ENCODE peak calls at places on chromosomes 5 and 9, in five cellular contexts. Q is foreskin fibroblast; X is ELR; Z is activated naive CD4-positive, alpha-beta T cell; T is effector CD4-positive, alpha-beta T cell. M is an unnamed sample.

GRCh38 chr9:99851028-99851822 is 29.5 kb downstream of the NR4A3 start:
- DNase-seq in Q (no peak), X (no peak), Z (no peak), T (peak), M (no peak)

GRCh38 chr9:27460225-27461023 is 63.7 kb upstream of the IFNK start:
- DNase-seq in Q (peak), X (peak), Z (no peak), T (no peak), M (peak)

GRCh38 chr9:20989923-20990341 is 41.5 kb downstream of the HACD4 start:
- DNase-seq in Q (no peak), X (no peak), Z (no peak), T (no peak), M (no peak)

GRCh38 chr5:147740864-147741263 is 41.7 kb downstream of the JAKMIP2 start:
- DNase-seq in Q (no peak), X (no peak), Z (no peak), T (no peak), M (no peak)

GRCh38 chr9:98323831-98324135 is 68.3 kb upstream of the TBC1D2 start:
- DNase-seq in Q (no peak), X (no peak), Z (no peak), T (no peak), M (peak)

GRCh38 chr9:120480707-120481106 is 99.3 kb downstream of the CDK5RAP2 start:
- DNase-seq in Q (peak), X (no peak), Z (no peak), T (no peak), M (peak)

GRCh38 chr9:21715408-21715807 is 87.0 kb upstream of the MTAP start:
- DNase-seq in Q (no peak), X (no peak), Z (no peak), T (no peak), M (no peak)

GRCh38 chr5:131355972-131356528 is 92.2 kb downstream of the CDC42SE2 start:
- DNase-seq in Q (peak), X (no peak), Z (no peak), T (no peak), M (no peak)

GRCh38 chr5:82931110-82931509 is 146.1 kb downstream of the TMEM167A start:
- DNase-seq in Q (peak), X (peak), Z (no peak), T (no peak), M (peak)

GRCh38 chr5:177491429-177491945 is 5.9 kb downstream of the PDLIM7 start:
- DNase-seq in Q (peak), X (peak), Z (no peak), T (no peak), M (peak)

GRCh38 chr5:4230905-4231561 is 635.4 kb downstream of the IRX1 start:
- DNase-seq in Q (no peak), X (no peak), Z (no peak), T (no peak), M (no peak)

GRCh38 chr9:132651259-132651658 is 18.5 kb downstream of the DDX31 start:
- DNase-seq in Q (peak), X (peak), Z (no peak), T (no peak), M (peak)

GRCh38 chr5:158807947-158808346 is 291.8 kb downstream of the EBF1 start:
- DNase-seq in Q (peak), X (no peak), Z (no peak), T (no peak), M (no peak)

GRCh38 chr9:83935276-83935890 is 14.2 kb upstream of the KIF27 start:
- DNase-seq in Q (peak), X (peak), Z (no peak), T (no peak), M (peak)

GRCh38 chr9:109821711-109822110 is 41.7 kb downstream of the PALM2AKAP2 start:
- DNase-seq in Q (peak), X (peak), Z (no peak), T (no peak), M (no peak)

GRCh38 chr9:107312651-107313050 is 29.6 kb downstream of the RAD23B start:
- DNase-seq in Q (peak), X (no peak), Z (no peak), T (no peak), M (peak)

GRCh38 chr5:141966963-141967333 is 2.0 kb upstream of the RNF14 start:
- DNase-seq in Q (no peak), X (no peak), Z (no peak), T (no peak), M (no peak)

GRCh38 chr9:119451426-119451825 is 82.2 kb upstream of the BRINP1 start:
- DNase-seq in Q (no peak), X (no peak), Z (no peak), T (no peak), M (no peak)

GRCh38 chr9:78029601-78030552 is 1.7 kb downstream of the GNAQ start:
- DNase-seq in Q (peak), X (peak), Z (peak), T (no peak), M (peak)

GRCh38 chr9:2285411-2285810 is 270.3 kb downstream of the SMARCA2 start:
- DNase-seq in Q (no peak), X (no peak), Z (no peak), T (no peak), M (no peak)

GRCh38 chr5:168786142-168786541 is 207.0 kb upstream of the PANK3 start:
- DNase-seq in Q (no peak), X (peak), Z (no peak), T (no peak), M (peak)

GRCh38 chr9:89442981-89443817 is 54.7 kb downstream of the SEMA4D start:
- DNase-seq in Q (no peak), X (no peak), Z (no peak), T (no peak), M (no peak)

GRCh38 chr9:37904647-37905505 is 949 bp upstream of the SLC25A51 start:
- DNase-seq in Q (peak), X (peak), Z (no peak), T (no peak), M (peak)

GRCh38 chr9:110752766-110753165 is 84.2 kb downstream of the MUSK start:
- DNase-seq in Q (peak), X (peak), Z (no peak), T (no peak), M (peak)

GRCh38 chr9:133855802-133856592 is 117.8 kb upstream of the SARDH start:
- DNase-seq in Q (peak), X (peak), Z (no peak), T (no peak), M (no peak)

GRCh38 chr9:3794005-3794404 is 268.2 kb upstream of the RFX3 start:
- DNase-seq in Q (peak), X (no peak), Z (no peak), T (no peak), M (peak)

GRCh38 chr9:78023003-78023741 is 8.4 kb downstream of the GNAQ start:
- DNase-seq in Q (peak), X (peak), Z (no peak), T (no peak), M (no peak)

GRCh38 chr9:73810585-73811215 is 659.0 kb downstream of the ANXA1 start:
- DNase-seq in Q (peak), X (peak), Z (no peak), T (no peak), M (no peak)

GRCh38 chr5:14164164-14164720 is 21.1 kb downstream of the TRIO start:
- DNase-seq in Q (no peak), X (no peak), Z (no peak), T (no peak), M (no peak)

GRCh38 chr5:5359623-5360022 is 62.9 kb upstream of the ICE1 start:
- DNase-seq in Q (no peak), X (no peak), Z (no peak), T (no peak), M (no peak)

GRCh38 chr9:90665072-90665471 is 22.4 kb upstream of the DIRAS2 start:
- DNase-seq in Q (no peak), X (no peak), Z (no peak), T (no peak), M (no peak)

GRCh38 chr9:4842734-4843133 is 50.0 kb downstream of the RCL1 start:
- DNase-seq in Q (no peak), X (peak), Z (no peak), T (no peak), M (no peak)

GRCh38 chr5:172886974-172887491 is 53.0 kb downstream of the ERGIC1 start:
- DNase-seq in Q (peak), X (peak), Z (no peak), T (no peak), M (peak)

GRCh38 chr5:141822134-141822533 is 56.1 kb downstream of the PCDH1 start:
- DNase-seq in Q (peak), X (no peak), Z (no peak), T (no peak), M (no peak)